ENCODE peak calls at places on chromosome 1, in five cellular contexts. One of them, this sample, is unnamed.

GRCh38 chr1:107318932-107319331 is 178.1 kb downstream of the NTNG1 start:
- DNase-seq in astrocyte of the spinal cord: no peak
- DNase-seq in AG04450: no peak
- DNase-seq in AG09309: no peak
- DNase-seq in fibroblast of pulmonary artery: no peak
- DNase-seq in this sample: no peak

GRCh38 chr1:109924316-109924715 is 13.7 kb downstream of the CSF1 start:
- DNase-seq in astrocyte of the spinal cord: no peak
- DNase-seq in fibroblast of pulmonary artery: no peak
- DNase-seq in AG09309: no peak
- DNase-seq in AG04450: no peak
- DNase-seq in this sample: no peak

GRCh38 chr1:197464039-197464438 is 196.0 kb downstream of the CRB1 start:
- DNase-seq in astrocyte of the spinal cord: peak
- DNase-seq in AG04450: no peak
- DNase-seq in fibroblast of pulmonary artery: peak
- DNase-seq in AG09309: peak
- DNase-seq in this sample: peak

GRCh38 chr1:23559985-23560755 is 869 bp upstream of the ID3 start:
- DNase-seq in fibroblast of pulmonary artery: peak
- DNase-seq in AG09309: no peak
- DNase-seq in astrocyte of the spinal cord: no peak
- DNase-seq in AG04450: no peak
- DNase-seq in this sample: peak

GRCh38 chr1:64343105-64343960 is 126.6 kb upstream of the CACHD1 start:
- DNase-seq in AG04450: no peak
- DNase-seq in AG09309: peak
- DNase-seq in astrocyte of the spinal cord: peak
- DNase-seq in fibroblast of pulmonary artery: peak
- DNase-seq in this sample: peak

GRCh38 chr1:160159846-160160245 is 8.4 kb downstream of the ATP1A4 start:
- DNase-seq in astrocyte of the spinal cord: no peak
- DNase-seq in fibroblast of pulmonary artery: no peak
- DNase-seq in AG09309: no peak
- DNase-seq in AG04450: no peak
- DNase-seq in this sample: no peak

GRCh38 chr1:36096500-36097412 is 8.1 kb downstream of the ADPRS start:
- DNase-seq in AG04450: no peak
- DNase-seq in astrocyte of the spinal cord: no peak
- DNase-seq in fibroblast of pulmonary artery: no peak
- DNase-seq in AG09309: no peak
- DNase-seq in this sample: no peak

GRCh38 chr1:225999227-225999911 is at the start of gene SDE2:
- DNase-seq in astrocyte of the spinal cord: peak
- DNase-seq in AG04450: peak
- DNase-seq in fibroblast of pulmonary artery: peak
- DNase-seq in AG09309: peak
- DNase-seq in this sample: peak

GRCh38 chr1:150572918-150573647 is 6.3 kb downstream of the MCL1 start:
- DNase-seq in AG09309: no peak
- DNase-seq in astrocyte of the spinal cord: peak
- DNase-seq in AG04450: no peak
- DNase-seq in fibroblast of pulmonary artery: peak
- DNase-seq in this sample: no peak

GRCh38 chr1:174445817-174446216 is 1.9 kb upstream of the GPR52 start:
- DNase-seq in AG04450: no peak
- DNase-seq in astrocyte of the spinal cord: no peak
- DNase-seq in AG09309: no peak
- DNase-seq in fibroblast of pulmonary artery: no peak
- DNase-seq in this sample: no peak

GRCh38 chr1:31730336-31731048 is 26.7 kb upstream of the COL16A1 start:
- DNase-seq in AG04450: no peak
- DNase-seq in AG09309: no peak
- DNase-seq in astrocyte of the spinal cord: no peak
- DNase-seq in fibroblast of pulmonary artery: no peak
- DNase-seq in this sample: no peak

GRCh38 chr1:177282976-177283375 is 112.2 kb downstream of the BRINP2 start:
- DNase-seq in astrocyte of the spinal cord: no peak
- DNase-seq in AG04450: no peak
- DNase-seq in fibroblast of pulmonary artery: no peak
- DNase-seq in AG09309: no peak
- DNase-seq in this sample: no peak

GRCh38 chr1:197692965-197693364 is 82.3 kb downstream of the DENND1B start:
- DNase-seq in AG09309: peak
- DNase-seq in astrocyte of the spinal cord: peak
- DNase-seq in AG04450: no peak
- DNase-seq in fibroblast of pulmonary artery: peak
- DNase-seq in this sample: peak

GRCh38 chr1:85894651-85895050 is 186.4 kb upstream of the ZNHIT6 start:
- DNase-seq in fibroblast of pulmonary artery: peak
- DNase-seq in AG09309: peak
- DNase-seq in AG04450: peak
- DNase-seq in astrocyte of the spinal cord: peak
- DNase-seq in this sample: peak

GRCh38 chr1:27934818-27935549 is at the start of gene SMPDL3B:
- DNase-seq in fibroblast of pulmonary artery: no peak
- DNase-seq in astrocyte of the spinal cord: no peak
- DNase-seq in AG04450: no peak
- DNase-seq in AG09309: no peak
- DNase-seq in this sample: no peak

GRCh38 chr1:113012149-113012548 is 56.2 kb upstream of the SLC16A1 start:
- DNase-seq in fibroblast of pulmonary artery: no peak
- DNase-seq in AG04450: no peak
- DNase-seq in AG09309: no peak
- DNase-seq in astrocyte of the spinal cord: no peak
- DNase-seq in this sample: no peak

GRCh38 chr1:198523183-198523942 is 17.1 kb downstream of the ATP6V1G3 start:
- DNase-seq in fibroblast of pulmonary artery: no peak
- DNase-seq in AG04450: no peak
- DNase-seq in astrocyte of the spinal cord: no peak
- DNase-seq in AG09309: no peak
- DNase-seq in this sample: no peak

GRCh38 chr1:204036882-204037645 is 35.9 kb upstream of the SOX13 start:
- DNase-seq in AG04450: no peak
- DNase-seq in astrocyte of the spinal cord: no peak
- DNase-seq in AG09309: no peak
- DNase-seq in fibroblast of pulmonary artery: no peak
- DNase-seq in this sample: no peak

GRCh38 chr1:73860421-73860950 is 337.5 kb downstream of the LRRIQ3 start:
- DNase-seq in fibroblast of pulmonary artery: no peak
- DNase-seq in AG09309: no peak
- DNase-seq in AG04450: no peak
- DNase-seq in astrocyte of the spinal cord: no peak
- DNase-seq in this sample: no peak

GRCh38 chr1:77048615-77049005 is 170.6 kb downstream of the PIGK start:
- DNase-seq in AG09309: no peak
- DNase-seq in fibroblast of pulmonary artery: no peak
- DNase-seq in AG04450: no peak
- DNase-seq in astrocyte of the spinal cord: no peak
- DNase-seq in this sample: no peak

GRCh38 chr1:176531036-176531435 is 68.1 kb downstream of the PAPPA2 start:
- DNase-seq in fibroblast of pulmonary artery: no peak
- DNase-seq in astrocyte of the spinal cord: no peak
- DNase-seq in AG09309: no peak
- DNase-seq in AG04450: no peak
- DNase-seq in this sample: no peak

GRCh38 chr1:9784508-9785133 is 39.1 kb downstream of the CLSTN1 start:
- DNase-seq in fibroblast of pulmonary artery: peak
- DNase-seq in AG09309: no peak
- DNase-seq in astrocyte of the spinal cord: peak
- DNase-seq in AG04450: peak
- DNase-seq in this sample: peak

GRCh38 chr1:184801503-184801902 is 46.8 kb upstream of the EDEM3 start:
- DNase-seq in AG09309: peak
- DNase-seq in fibroblast of pulmonary artery: peak
- DNase-seq in AG04450: peak
- DNase-seq in astrocyte of the spinal cord: peak
- DNase-seq in this sample: peak

GRCh38 chr1:185998391-185998790 is 264.2 kb downstream of the HMCN1 start:
- DNase-seq in AG09309: no peak
- DNase-seq in AG04450: no peak
- DNase-seq in astrocyte of the spinal cord: no peak
- DNase-seq in fibroblast of pulmonary artery: no peak
- DNase-seq in this sample: no peak

GRCh38 chr1:153546796-153547559 is 1.4 kb upstream of the S100A4 start:
- DNase-seq in AG09309: no peak
- DNase-seq in fibroblast of pulmonary artery: no peak
- DNase-seq in astrocyte of the spinal cord: no peak
- DNase-seq in AG04450: no peak
- DNase-seq in this sample: peak
- TF ChIP-seq CTCF in AG09309: no peak
- TF ChIP-seq CTCF in fibroblast of pulmonary artery: no peak
- TF ChIP-seq CTCF in astrocyte of the spinal cord: no peak
- TF ChIP-seq CTCF in AG04450: peak
- TF ChIP-seq CTCF in this sample: no peak

GRCh38 chr1:52554267-52554640 is 1.4 kb upstream of the TUT4 start:
- DNase-seq in fibroblast of pulmonary artery: no peak
- DNase-seq in AG09309: no peak
- DNase-seq in AG04450: no peak
- DNase-seq in astrocyte of the spinal cord: no peak
- DNase-seq in this sample: no peak
- H3K4me3 ChIP-seq in fibroblast of pulmonary artery: peak
- H3K4me3 ChIP-seq in AG09309: no peak
- H3K4me3 ChIP-seq in AG04450: peak
- H3K4me3 ChIP-seq in astrocyte of the spinal cord: peak
- H3K4me3 ChIP-seq in this sample: peak

GRCh38 chr1:13224480-13225060 is 1.4 kb downstream of the PRAMEF18 start:
- DNase-seq in fibroblast of pulmonary artery: no peak
- DNase-seq in astrocyte of the spinal cord: no peak
- DNase-seq in AG04450: no peak
- DNase-seq in AG09309: no peak
- DNase-seq in this sample: no peak

GRCh38 chr1:13228343-13228781 is 2.4 kb upstream of the PRAMEF18 start:
- DNase-seq in fibroblast of pulmonary artery: no peak
- DNase-seq in astrocyte of the spinal cord: no peak
- DNase-seq in AG09309: no peak
- DNase-seq in AG04450: no peak
- DNase-seq in this sample: no peak
- TF ChIP-seq CTCF in fibroblast of pulmonary artery: no peak
- TF ChIP-seq CTCF in astrocyte of the spinal cord: no peak
- TF ChIP-seq CTCF in AG09309: no peak
- TF ChIP-seq CTCF in AG04450: no peak
- TF ChIP-seq CTCF in this sample: no peak

DNA sequence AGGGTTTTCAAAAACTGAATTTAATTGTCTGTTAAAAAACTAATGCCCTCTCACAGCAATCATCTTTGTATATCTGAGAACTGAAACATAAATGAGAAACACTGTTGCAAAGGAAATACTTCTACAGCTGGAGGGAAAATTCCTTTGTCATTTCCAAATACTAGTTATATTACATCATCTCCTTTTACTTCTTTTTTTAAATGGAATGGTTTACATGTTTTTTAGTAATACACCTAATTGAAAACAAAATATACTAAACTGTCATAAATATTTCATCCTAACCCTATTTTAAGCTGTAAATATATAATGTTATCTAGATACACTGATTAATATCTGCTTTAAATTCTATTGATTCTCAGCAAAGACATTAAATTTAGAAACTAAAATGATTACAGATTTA is 19.1 kb downstream of the CDC42BPA start:
- DNase-seq in fibroblast of pulmonary artery: peak
- DNase-seq in astrocyte of the spinal cord: peak
- DNase-seq in AG09309: no peak
- DNase-seq in AG04450: no peak
- DNase-seq in this sample: peak
- H3K4me3 ChIP-seq in fibroblast of pulmonary artery: peak
- H3K4me3 ChIP-seq in astrocyte of the spinal cord: no peak
- H3K4me3 ChIP-seq in AG09309: no peak
- H3K4me3 ChIP-seq in AG04450: peak
- H3K4me3 ChIP-seq in this sample: no peak

DNA sequence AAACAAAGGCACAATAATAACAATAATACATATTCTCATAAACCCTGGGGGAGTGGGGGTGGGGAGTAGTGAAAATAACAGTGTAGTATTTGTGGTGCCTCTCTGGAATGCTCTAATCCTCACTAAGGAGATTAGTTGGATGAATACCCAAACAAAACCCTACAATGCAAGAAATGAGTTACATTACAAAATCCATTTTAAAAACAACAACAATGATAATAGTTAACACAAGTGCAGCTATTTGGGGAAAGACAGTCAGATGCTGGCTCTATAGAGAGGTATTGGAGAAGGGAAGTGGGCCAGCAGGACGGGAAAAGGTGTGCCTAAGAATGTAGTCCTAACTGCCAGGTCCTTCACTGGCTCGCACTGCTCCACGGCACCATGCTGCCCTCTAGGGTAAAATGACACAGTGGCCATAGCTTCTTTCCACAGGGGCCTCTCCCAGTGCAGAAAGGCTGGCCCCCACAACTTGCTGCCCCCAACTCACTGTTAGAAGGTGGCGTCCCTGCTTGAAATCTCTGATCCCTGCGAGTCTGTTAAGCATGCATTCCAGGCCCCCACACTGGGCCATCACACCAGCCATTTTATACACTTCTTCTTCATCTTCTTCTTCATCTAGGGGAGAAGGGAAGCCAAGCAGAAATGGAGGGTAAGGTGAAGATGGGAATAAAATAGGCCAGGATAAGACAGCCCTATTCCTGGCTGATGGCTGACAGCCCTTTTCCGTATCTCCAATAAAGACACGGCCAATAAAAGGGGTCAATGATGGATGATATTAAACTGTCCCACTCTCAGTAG is 113.8 kb downstream of the UBR4 start:
- DNase-seq in AG04450: no peak
- DNase-seq in astrocyte of the spinal cord: no peak
- DNase-seq in AG09309: no peak
- DNase-seq in fibroblast of pulmonary artery: peak
- DNase-seq in this sample: no peak
- TF ChIP-seq CTCF in AG04450: peak
- TF ChIP-seq CTCF in astrocyte of the spinal cord: peak
- TF ChIP-seq CTCF in AG09309: peak
- TF ChIP-seq CTCF in fibroblast of pulmonary artery: peak
- TF ChIP-seq CTCF in this sample: peak

DNA sequence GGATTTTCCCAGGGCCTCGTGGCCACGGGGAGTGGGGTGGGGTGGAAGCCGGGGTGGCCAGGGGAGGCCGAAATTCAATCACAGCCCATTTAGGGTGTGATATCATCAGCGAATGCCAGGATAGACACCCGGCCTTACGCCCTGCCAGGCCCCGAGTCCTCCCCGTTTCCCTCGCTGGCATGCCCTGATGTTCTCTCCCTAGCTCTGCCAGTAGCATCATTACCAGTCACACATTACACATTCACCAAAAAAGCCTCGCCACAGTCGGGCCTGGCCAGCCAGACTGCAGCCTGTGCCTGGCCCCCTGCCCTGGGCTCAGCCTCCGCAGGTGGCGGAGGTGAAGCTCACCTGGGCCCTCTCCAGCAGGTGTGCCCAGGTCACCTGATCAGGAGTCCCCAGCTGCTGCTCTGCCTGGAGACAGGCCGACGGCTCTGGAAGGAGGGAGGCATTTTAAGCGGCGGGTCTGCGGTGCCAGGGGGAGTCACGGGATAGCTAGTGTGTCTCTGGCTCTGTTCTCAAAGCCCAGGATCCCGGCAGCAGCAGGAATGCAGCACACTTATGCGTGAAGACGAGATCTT is 71.0 kb downstream of the SCCPDH start:
- DNase-seq in AG09309: no peak
- DNase-seq in fibroblast of pulmonary artery: no peak
- DNase-seq in AG04450: no peak
- DNase-seq in astrocyte of the spinal cord: no peak
- DNase-seq in this sample: no peak
- H3K4me3 ChIP-seq in AG09309: no peak
- H3K4me3 ChIP-seq in fibroblast of pulmonary artery: no peak
- H3K4me3 ChIP-seq in AG04450: no peak
- H3K4me3 ChIP-seq in astrocyte of the spinal cord: no peak
- H3K4me3 ChIP-seq in this sample: no peak